ENCODE peak calls at places on chromosomes 7 and 10, in six cellular contexts. One of them, this sample, is unnamed.

GRCh38 chr7:149205690-149206381 is 10.5 kb downstream of the ZNF282 start:
- DNase-seq in activated T-cell treated with anti-CD3 and anti-CD28 coated beads for 4 hours: no peak
- DNase-seq in stimulated activated CD4-positive, alpha-beta T cell treated with anti-CD3 and anti-CD28 coated beads, Interleukin-4, amount 100 ng/mL, for 24 hours: no peak
- DNase-seq in spleen: peak
- DNase-seq in ovary: no peak
- DNase-seq in NCI-H345: no peak
- DNase-seq in this sample: no peak

GRCh38 chr10:111989136-111990050 is 194.2 kb downstream of the GPAM start:
- DNase-seq in activated T-cell treated with anti-CD3 and anti-CD28 coated beads for 4 hours: no peak
- DNase-seq in stimulated activated CD4-positive, alpha-beta T cell treated with anti-CD3 and anti-CD28 coated beads, Interleukin-4, amount 100 ng/mL, for 24 hours: no peak
- DNase-seq in spleen: no peak
- DNase-seq in ovary: no peak
- DNase-seq in NCI-H345: peak
- DNase-seq in this sample: no peak

GRCh38 chr7:128923411-128923800 is 12.9 kb upstream of the KCP start:
- DNase-seq in activated T-cell treated with anti-CD3 and anti-CD28 coated beads for 4 hours: no peak
- DNase-seq in stimulated activated CD4-positive, alpha-beta T cell treated with anti-CD3 and anti-CD28 coated beads, Interleukin-4, amount 100 ng/mL, for 24 hours: no peak
- DNase-seq in spleen: no peak
- DNase-seq in ovary: no peak
- DNase-seq in NCI-H345: no peak
- DNase-seq in this sample: no peak

GRCh38 chr7:112995091-112995824 is 91.4 kb downstream of the GPR85 start:
- DNase-seq in activated T-cell treated with anti-CD3 and anti-CD28 coated beads for 4 hours: no peak
- DNase-seq in stimulated activated CD4-positive, alpha-beta T cell treated with anti-CD3 and anti-CD28 coated beads, Interleukin-4, amount 100 ng/mL, for 24 hours: no peak
- DNase-seq in spleen: no peak
- DNase-seq in ovary: no peak
- DNase-seq in NCI-H345: no peak
- DNase-seq in this sample: no peak

GRCh38 chr10:90960355-90960814 is 39.5 kb upstream of the ANKRD1 start:
- DNase-seq in activated T-cell treated with anti-CD3 and anti-CD28 coated beads for 4 hours: no peak
- DNase-seq in stimulated activated CD4-positive, alpha-beta T cell treated with anti-CD3 and anti-CD28 coated beads, Interleukin-4, amount 100 ng/mL, for 24 hours: no peak
- DNase-seq in spleen: no peak
- DNase-seq in ovary: no peak
- DNase-seq in NCI-H345: no peak
- DNase-seq in this sample: no peak

GRCh38 chr7:49001610-49002033 is 77.3 kb downstream of the CDC14C start:
- DNase-seq in activated T-cell treated with anti-CD3 and anti-CD28 coated beads for 4 hours: no peak
- DNase-seq in stimulated activated CD4-positive, alpha-beta T cell treated with anti-CD3 and anti-CD28 coated beads, Interleukin-4, amount 100 ng/mL, for 24 hours: no peak
- DNase-seq in spleen: no peak
- DNase-seq in ovary: peak
- DNase-seq in NCI-H345: peak
- DNase-seq in this sample: no peak

GRCh38 chr10:120607710-120608703 is 151.0 kb downstream of the PLPP4 start:
- DNase-seq in activated T-cell treated with anti-CD3 and anti-CD28 coated beads for 4 hours: no peak
- DNase-seq in stimulated activated CD4-positive, alpha-beta T cell treated with anti-CD3 and anti-CD28 coated beads, Interleukin-4, amount 100 ng/mL, for 24 hours: no peak
- DNase-seq in spleen: no peak
- DNase-seq in ovary: no peak
- DNase-seq in NCI-H345: no peak
- DNase-seq in this sample: no peak

GRCh38 chr10:97714401-97715258 is 1.1 kb downstream of the MARVELD1 start:
- DNase-seq in activated T-cell treated with anti-CD3 and anti-CD28 coated beads for 4 hours: peak
- DNase-seq in stimulated activated CD4-positive, alpha-beta T cell treated with anti-CD3 and anti-CD28 coated beads, Interleukin-4, amount 100 ng/mL, for 24 hours: no peak
- DNase-seq in spleen: peak
- DNase-seq in ovary: peak
- DNase-seq in NCI-H345: no peak
- DNase-seq in this sample: peak

GRCh38 chr7:45881759-45882464 is 6.4 kb upstream of the IGFBP1 start:
- DNase-seq in activated T-cell treated with anti-CD3 and anti-CD28 coated beads for 4 hours: no peak
- DNase-seq in stimulated activated CD4-positive, alpha-beta T cell treated with anti-CD3 and anti-CD28 coated beads, Interleukin-4, amount 100 ng/mL, for 24 hours: no peak
- DNase-seq in spleen: no peak
- DNase-seq in ovary: no peak
- DNase-seq in NCI-H345: no peak
- DNase-seq in this sample: no peak

GRCh38 chr7:1906087-1906830 is 236.2 kb downstream of the ELFN1 start:
- DNase-seq in activated T-cell treated with anti-CD3 and anti-CD28 coated beads for 4 hours: no peak
- DNase-seq in stimulated activated CD4-positive, alpha-beta T cell treated with anti-CD3 and anti-CD28 coated beads, Interleukin-4, amount 100 ng/mL, for 24 hours: no peak
- DNase-seq in spleen: peak
- DNase-seq in ovary: no peak
- DNase-seq in NCI-H345: no peak
- DNase-seq in this sample: no peak

GRCh38 chr10:1327759-1328158 is 271.6 kb downstream of the WDR37 start:
- DNase-seq in activated T-cell treated with anti-CD3 and anti-CD28 coated beads for 4 hours: no peak
- DNase-seq in stimulated activated CD4-positive, alpha-beta T cell treated with anti-CD3 and anti-CD28 coated beads, Interleukin-4, amount 100 ng/mL, for 24 hours: no peak
- DNase-seq in spleen: no peak
- DNase-seq in ovary: no peak
- DNase-seq in NCI-H345: no peak
- DNase-seq in this sample: no peak

GRCh38 chr10:79322616-79323566 is 24.4 kb upstream of the PPIF start:
- DNase-seq in activated T-cell treated with anti-CD3 and anti-CD28 coated beads for 4 hours: peak
- DNase-seq in stimulated activated CD4-positive, alpha-beta T cell treated with anti-CD3 and anti-CD28 coated beads, Interleukin-4, amount 100 ng/mL, for 24 hours: peak
- DNase-seq in spleen: peak
- DNase-seq in ovary: no peak
- DNase-seq in NCI-H345: no peak
- DNase-seq in this sample: peak